ENCODE peak calls at places on chromosome 1, in four cellular contexts. E is GM19239, X is cerebellum, O is progenitor cell of endocrine pancreas. T is an unnamed sample.

GRCh38 chr1:109828756-109829505 is 65.2 kb upstream of the EPS8L3 start:
- DNase-seq in E (no peak), X (no peak), O (no peak), T (no peak)

GRCh38 chr1:99662581-99663208 is 16.8 kb downstream of the PALMD start:
- DNase-seq in E (no peak), X (no peak), O (no peak), T (no peak)

GRCh38 chr1:32539584-32540571 is 651 bp downstream of the ZBTB8A start:
- DNase-seq in E (peak), X (peak), O (peak), T (peak)

GRCh38 chr1:23084880-23085279 is 65.6 kb downstream of the KDM1A start:
- DNase-seq in E (no peak), X (no peak), O (no peak), T (no peak)

GRCh38 chr1:170790175-170790574 is 126.2 kb downstream of the PRRX1 start:
- DNase-seq in E (no peak), X (no peak), O (no peak), T (no peak)

GRCh38 chr1:6497867-6498575 is 6.6 kb upstream of the PLEKHG5 start:
- DNase-seq in E (no peak), X (no peak), O (no peak), T (no peak)

GRCh38 chr1:207026177-207026576 is 6.4 kb downstream of the C1orf116 start:
- DNase-seq in E (no peak), X (no peak), O (no peak), T (no peak)

GRCh38 chr1:235278233-235278914 is 49.6 kb downstream of the ARID4B start:
- DNase-seq in E (no peak), X (peak), O (no peak), T (no peak)

GRCh38 chr1:216184281-216184680 is 239.0 kb downstream of the USH2A start:
- DNase-seq in E (no peak), X (no peak), O (no peak), T (no peak)

GRCh38 chr1:197908695-197909336 is 6.4 kb downstream of the C1orf53 start:
- DNase-seq in E (no peak), X (no peak), O (no peak), T (no peak)

GRCh38 chr1:173478099-173478555 is 992 bp downstream of the PRDX6 start:
- DNase-seq in E (no peak), X (peak), O (no peak), T (no peak)